ENCODE peak calls at places on chromosomes 16 and 17, in four cellular contexts. S is H9, R is GM23248, P is IMR-90. B is an unnamed sample.
A peak's percentile ranks its signal among the peaks of the same experiment; 100 is the strongest.

GRCh38 chr17:72338847-72339790 is 218.3 kb downstream of the SOX9 start:
- DNase-seq in S (no peak), R (peak; percentile 95), P (peak; percentile 97), B (peak; percentile 89)

GRCh38 chr16:13937411-13937810 is 17.5 kb downstream of the ERCC4 start:
- DNase-seq in S (no peak), R (no peak), P (no peak), B (no peak)

GRCh38 chr17:17204041-17204591 is 2.0 kb downstream of the PLD6 start:
- DNase-seq in S (no peak), R (no peak), P (no peak), B (no peak)

GRCh38 chr17:51035436-51035835 is 85.2 kb downstream of the SPAG9 start:
- DNase-seq in S (no peak), R (peak; percentile 89), P (peak; percentile 91), B (no peak)

GRCh38 chr17:61495161-61495857 is 43.1 kb downstream of the TBX4 start:
- DNase-seq in S (no peak), R (peak; percentile 69), P (peak; percentile 33), B (peak; percentile 66)

GRCh38 chr17:38598536-38598935 is 7.2 kb downstream of the SRCIN1 start:
- DNase-seq in S (peak; percentile 99), R (peak; percentile 53), P (peak; percentile 57), B (peak; percentile 99)

GRCh38 chr17:37465058-37465616 is 24.6 kb upstream of the DUSP14 start:
- DNase-seq in S (no peak), R (peak; percentile 60), P (peak; percentile 72), B (no peak)

GRCh38 chr16:47644166-47644565 is 183.0 kb downstream of the PHKB start:
- DNase-seq in S (no peak), R (peak; percentile 78), P (peak; percentile 89), B (no peak)

GRCh38 chr17:81348097-81349055 is 46.9 kb upstream of the BAHCC1 start:
- DNase-seq in S (peak; percentile 33), R (no peak), P (no peak), B (peak; percentile 71)

GRCh38 chr16:79862601-79863000 is 262.1 kb upstream of the MAF start:
- DNase-seq in S (no peak), R (no peak), P (no peak), B (no peak)

GRCh38 chr17:77718669-77718961 is 239.9 kb upstream of the TNRC6C start:
- DNase-seq in S (no peak), R (no peak), P (no peak), B (peak; percentile 24)

GRCh38 chr17:16971458-16972338 is at the start of gene TNFRSF13B:
- DNase-seq in S (peak; percentile 27), R (no peak), P (no peak), B (peak; percentile 42)

GRCh38 chr17:48814504-48814903 is 2.5 kb downstream of the TTLL6 start:
- DNase-seq in S (peak; percentile 81), R (peak; percentile 64), P (peak; percentile 37), B (peak; percentile 94)

GRCh38 chr17:19281161-19281560 is 44.0 kb downstream of the EPN2 start:
- DNase-seq in S (no peak), R (peak; percentile 41), P (no peak), B (no peak)

GRCh38 chr17:47728214-47728877 is 4.7 kb upstream of the TBX21 start:
- DNase-seq in S (no peak), R (no peak), P (no peak), B (peak; percentile 35)

GRCh38 chr16:1069154-1069553 is 3.4 kb upstream of the SSTR5 start:
- DNase-seq in S (no peak), R (no peak), P (no peak), B (peak; percentile 76)

GRCh38 chr16:31421587-31421986 is 6.6 kb downstream of the COX6A2 start:
- DNase-seq in S (no peak), R (no peak), P (no peak), B (no peak)

GRCh38 chr17:83056583-83057396 is 22.6 kb upstream of the METRNL start:
- DNase-seq in S (peak; percentile 28), R (peak; percentile 86), P (no peak), B (peak; percentile 40)

GRCh38 chr16:88771294-88771772 is 13.7 kb downstream of the PIEZO1 start:
- DNase-seq in S (no peak), R (no peak), P (no peak), B (no peak)
- H3K4me1 ChIP-seq in S (no peaks in the 10 kb centered on the region), R (peaks cover 39% of the 10 kb centered on the region), P (peaks cover 62% of the 10 kb centered on the region), B (peaks cover 22% of the 10 kb centered on the region)

GRCh38 chr17:14579716-14580115 is 278.8 kb downstream of the HS3ST3B1 start:
- DNase-seq in S (no peak), R (peak; percentile 28), P (no peak), B (peak; percentile 45)
- H3K27ac ChIP-seq in S (no peak overlapping the region), R (no peak overlapping the region), P (no peak overlapping the region), B (no peak overlapping the region)

GRCh38 chr16:89705006-89705405 is 3.5 kb upstream of the SPATA2L start:
- DNase-seq in S (no peak), R (no peak), P (no peak), B (no peak)

GRCh38 chr16:89704281-89704680 is 2.8 kb upstream of the SPATA2L start:
- DNase-seq in S (no peak), R (no peak), P (no peak), B (peak; percentile 52)

GRCh38 chr16:89700100-89700648 is 1.3 kb downstream of the SPATA2L start:
- DNase-seq in S (peak; percentile 100), R (peak; percentile 100), P (peak; percentile 97), B (peak; percentile 100)

GRCh38 chr16:89700649-89701424 is 668 bp downstream of the SPATA2L start:
- DNase-seq in S (peak; percentile 73), R (peak; percentile 82), P (peak; percentile 24), B (peak; percentile 88)

DNA sequence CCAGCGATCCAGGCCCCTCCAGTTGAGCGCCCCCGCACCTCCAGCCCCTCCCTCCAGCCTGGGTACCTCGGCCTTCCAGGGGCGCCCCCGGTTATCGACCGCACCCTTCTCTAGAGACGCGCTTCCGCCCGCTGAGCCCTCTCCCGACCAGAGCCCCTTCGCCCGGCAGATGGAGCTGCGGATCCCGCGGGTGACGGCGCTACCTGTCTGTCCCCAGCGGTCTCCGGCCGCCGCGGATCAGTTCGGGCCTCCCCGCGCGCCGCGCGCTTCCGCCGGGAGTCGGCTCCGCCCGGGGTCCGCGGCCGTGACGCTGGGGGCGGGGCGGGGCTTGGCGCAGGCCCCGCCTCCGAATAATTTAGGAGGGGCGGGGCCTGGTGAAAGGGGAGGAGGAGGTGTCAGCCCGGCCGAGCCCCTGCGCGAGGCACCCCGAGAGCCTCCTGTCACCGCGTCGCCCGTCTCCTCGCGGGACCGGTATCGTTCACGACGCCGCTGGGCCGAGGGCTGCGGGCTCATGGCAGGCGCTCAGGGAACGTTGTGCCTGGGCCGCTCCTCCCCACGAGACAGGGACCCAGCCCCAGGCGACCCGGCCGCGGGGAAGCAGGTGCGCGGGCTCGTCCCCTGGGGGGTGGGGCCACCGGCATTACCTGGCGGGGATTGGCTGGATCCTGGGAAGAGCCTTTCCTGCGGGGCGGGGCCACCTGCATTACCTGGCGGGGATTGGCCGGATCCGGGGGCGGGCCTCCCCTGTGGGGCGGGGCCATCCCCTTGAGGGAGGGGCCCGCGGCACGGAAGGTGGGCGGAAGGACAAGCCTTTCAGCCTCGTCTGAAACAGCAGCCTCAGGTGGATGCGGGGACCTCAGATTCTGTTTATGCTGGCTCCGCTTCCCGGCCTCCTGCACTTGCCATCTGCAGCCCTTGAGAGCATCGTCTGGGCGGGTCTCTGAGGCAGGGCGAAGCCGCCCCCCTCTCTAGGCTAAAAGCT is at the start of gene SPATA2L:
- DNase-seq in S (peak; percentile 98), R (peak; percentile 88), P (peak; percentile 65), B (peak; percentile 99)
- H3K9ac ChIP-seq in S (no peak within 1 kb of the TSS), R (peak within 1 kb of the TSS; percentile 84), P (peak within 1 kb of the TSS; percentile 89), B (peak within 1 kb of the TSS; percentile 86)

GRCh38 chr16:89355036-89355435 is 135.3 kb downstream of the ANKRD11 start:
- DNase-seq in S (no peak), R (no peak), P (no peak), B (no peak)
- H3K4me1 ChIP-seq in S (peaks cover 9% of the 10 kb centered on the region), R (no peaks in the 10 kb centered on the region), P (peaks cover 18% of the 10 kb centered on the region), B (peaks cover 22% of the 10 kb centered on the region)